ENCODE peak calls at places on chromosomes 11 and 22, in six cellular contexts. S, J, F, B, X and Y are unnamed samples.
A peak's percentile ranks its signal among the peaks of the same experiment; 100 is the strongest.

GRCh38 chr11:100574894-100575769 is 112.0 kb upstream of the ARHGAP42 start:
- DNase-seq in X (no peak), S (no peak), F (no peak), J (no peak), B (no peak), Y (peak; percentile 45)

GRCh38 chr22:36743591-36744412 is 32.1 kb downstream of the IFT27 start:
- DNase-seq in B (no peak), X (no peak), S (no peak), J (peak; percentile 34), F (no peak), Y (no peak)

GRCh38 chr11:9053631-9054030 is 37.8 kb downstream of the SCUBE2 start:
- DNase-seq in B (no peak), F (no peak), J (peak; percentile 63), X (no peak), S (no peak), Y (no peak)

GRCh38 chr11:12290477-12290922 is 86.9 kb upstream of the PARVA start:
- DNase-seq in B (no peak), X (no peak), J (no peak), S (no peak), F (no peak), Y (no peak)

GRCh38 chr11:34478845-34479663 is 34.5 kb downstream of the ELF5 start:
- DNase-seq in B (no peak), X (no peak), J (no peak), S (no peak), F (no peak), Y (no peak)

GRCh38 chr11:64715756-64716470 is 7.1 kb downstream of the NRXN2 start:
- DNase-seq in J (no peak), S (no peak), B (no peak), X (no peak), F (no peak), Y (no peak)

GRCh38 chr11:119471329-119471728 is 48.4 kb upstream of the THY1 start:
- DNase-seq in X (no peak), F (no peak), J (no peak), B (no peak), S (no peak), Y (no peak)

GRCh38 chr22:28229566-28230483 is 310.8 kb upstream of the PITPNB start:
- DNase-seq in B (no peak), S (no peak), F (no peak), X (no peak), J (peak; percentile 80), Y (no peak)

GRCh38 chr11:7057641-7058040 is 31.2 kb upstream of the RBMXL2 start:
- DNase-seq in J (no peak), S (no peak), F (no peak), B (no peak), X (no peak), Y (no peak)

GRCh38 chr22:17727244-17727892 is 46.9 kb downstream of the BID start:
- DNase-seq in F (no peak), J (no peak), B (no peak), X (no peak), S (no peak), Y (no peak)

GRCh38 chr11:36469881-36470802 is 39.9 kb downstream of the TRAF6 start:
- DNase-seq in S (no peak), X (no peak), J (peak; percentile 29), F (no peak), B (no peak), Y (no peak)

GRCh38 chr11:130813196-130813595 is 103.1 kb downstream of the SNX19 start:
- DNase-seq in S (no peak), F (no peak), X (no peak), B (no peak), J (no peak), Y (no peak)

GRCh38 chr22:47030881-47031627 is 268.6 kb downstream of the TBC1D22A start:
- DNase-seq in F (no peak), B (no peak), J (peak; percentile 93), X (no peak), S (no peak), Y (no peak)

GRCh38 chr22:25896098-25896497 is 154.1 kb downstream of the MYO18B start:
- DNase-seq in J (no peak), F (no peak), B (no peak), S (peak; percentile 13), X (no peak), Y (no peak)

GRCh38 chr11:134370526-134371435 is 39.0 kb downstream of the GLB1L2 start:
- DNase-seq in J (no peak), B (no peak), S (no peak), X (no peak), F (no peak), Y (no peak)

GRCh38 chr11:12213920-12214319 is 103.5 kb downstream of the MICAL2 start:
- DNase-seq in X (no peak), S (no peak), B (no peak), J (peak; percentile 55), F (no peak), Y (no peak)

GRCh38 chr11:17601206-17602075 is 54.4 kb downstream of the OTOG start:
- DNase-seq in F (no peak), S (no peak), B (no peak), X (no peak), J (peak; percentile 8), Y (no peak)

GRCh38 chr22:20968281-20968977 is 1.4 kb downstream of the AIFM3 start:
- DNase-seq in B (no peak), S (no peak), F (no peak), X (no peak), J (no peak), Y (no peak)

GRCh38 chr11:124867700-124868099 is 2.5 kb downstream of the ROBO3 start:
- DNase-seq in F (no peak), X (no peak), J (peak; percentile 72), S (peak; percentile 53), B (no peak), Y (no peak)

GRCh38 chr22:44697423-44698179 is 4.4 kb upstream of the PRR5 start:
- DNase-seq in J (peak; percentile 89), S (peak; percentile 88), F (peak; percentile 11), X (peak; percentile 72), B (no peak), Y (no peak)

GRCh38 chr11:57983211-57983610 is 40.5 kb upstream of the OR9Q1 start:
- DNase-seq in S (no peak), J (no peak), B (no peak), F (no peak), X (no peak), Y (no peak)

GRCh38 chr11:24925091-24925490 is 428.2 kb downstream of the LUZP2 start:
- DNase-seq in J (no peak), F (no peak), S (no peak), B (no peak), X (no peak), Y (no peak)

GRCh38 chr22:22235564-22235963 is 9.0 kb upstream of the VPREB1 start:
- DNase-seq in X (no peak), F (no peak), B (no peak), S (peak; percentile 31), J (no peak), Y (no peak)

GRCh38 chr22:34897126-34897525 is 168.8 kb upstream of the ISX start:
- DNase-seq in J (peak; percentile 44), S (no peak), B (no peak), X (no peak), F (no peak), Y (no peak)

GRCh38 chr11:124195419-124195734 is 12.2 kb downstream of the OR10D3 start:
- DNase-seq in X (no peak), S (no peak), B (no peak), F (no peak), J (no peak), Y (no peak)

GRCh38 chr11:72069787-72070251 is 10.5 kb downstream of the NUMA1 start:
- DNase-seq in X (peak; percentile 80), B (no peak), J (peak; percentile 92), S (peak; percentile 81), F (no peak), Y (no peak)

GRCh38 chr11:47961383-47961782 is 19.0 kb upstream of the PTPRJ start:
- DNase-seq in B (no peak), S (no peak), F (no peak), X (no peak), J (no peak), Y (no peak)

GRCh38 chr11:57751676-57752253 is at the start of gene BTBD18:
- DNase-seq in J (peak; percentile 47), S (peak; percentile 71), B (no peak), X (peak; percentile 23), F (no peak), Y (no peak)

GRCh38 chr11:68262544-68262827 is 9.3 kb downstream of the C11orf24 start:
- DNase-seq in J (peak; percentile 5), X (no peak), S (no peak), B (no peak), F (no peak), Y (no peak)

GRCh38 chr11:4991066-4991465 is 3.6 kb upstream of the OR51L1 start:
- DNase-seq in X (no peak), J (no peak), F (no peak), B (no peak), S (peak; percentile 8), Y (no peak)